ENCODE peak calls at places on chromosomes 13 and 19, in five cellular contexts. G, R, S, A and N are unnamed samples.

GRCh38 chr19:41223431-41224234 is 4.6 kb downstream of the AXL start:
- DNase-seq in G (peak), R (no peak), S (peak), A (no peak), N (no peak)

GRCh38 chr13:106599875-106600797 is 32.2 kb upstream of the ARGLU1 start:
- DNase-seq in G (no peak), R (no peak), S (no peak), A (no peak), N (no peak)

GRCh38 chr13:96551540-96551939 is 442.7 kb downstream of the OXGR1 start:
- DNase-seq in G (no peak), R (no peak), S (no peak), A (no peak), N (no peak)

GRCh38 chr13:40082644-40083043 is 427.2 kb downstream of the COG6 start:
- DNase-seq in G (no peak), R (no peak), S (peak), A (no peak), N (no peak)

GRCh38 chr13:43094901-43095300 is 71.5 kb downstream of the DNAJC15 start:
- DNase-seq in G (no peak), R (no peak), S (no peak), A (peak), N (no peak)

GRCh38 chr19:7645656-7646425 is 8.9 kb downstream of the STXBP2 start:
- DNase-seq in G (no peak), R (peak), S (no peak), A (no peak), N (no peak)

GRCh38 chr13:50378513-50378970 is 363.3 kb downstream of the KCNRG start:
- DNase-seq in G (no peak), R (no peak), S (no peak), A (no peak), N (no peak)

GRCh38 chr13:28754698-28755545 is 36.2 kb upstream of the SLC46A3 start:
- DNase-seq in G (peak), R (peak), S (peak), A (no peak), N (peak)

GRCh38 chr13:31035162-31035951 is 102.9 kb downstream of the TEX26 start:
- DNase-seq in G (no peak), R (peak), S (no peak), A (no peak), N (no peak)

GRCh38 chr13:111846396-111847174 is 220.4 kb upstream of the SOX1 start:
- DNase-seq in G (no peak), R (no peak), S (no peak), A (no peak), N (no peak)

GRCh38 chr13:32267836-32268439 is 47.2 kb downstream of the ZAR1L start:
- DNase-seq in G (peak), R (no peak), S (no peak), A (no peak), N (peak)

GRCh38 chr13:27362064-27362751 is 62.2 kb upstream of the GTF3A start:
- DNase-seq in G (peak), R (peak), S (peak), A (no peak), N (peak)

GRCh38 chr13:51557875-51558604 is 26.2 kb upstream of the WDFY2 start:
- DNase-seq in G (no peak), R (no peak), S (no peak), A (no peak), N (no peak)

GRCh38 chr13:73835138-73835721 is 299.0 kb downstream of the KLF12 start:
- DNase-seq in G (peak), R (peak), S (peak), A (peak), N (peak)

GRCh38 chr13:65287405-65287804 is 1942.7 kb downstream of the PCDH9 start:
- DNase-seq in G (no peak), R (no peak), S (no peak), A (no peak), N (no peak)

GRCh38 chr19:39936622-39937021 is 2.2 kb upstream of the FCGBP start:
- DNase-seq in G (no peak), R (no peak), S (no peak), A (no peak), N (no peak)

GRCh38 chr13:73938375-73939070 is 195.7 kb downstream of the KLF12 start:
- DNase-seq in G (peak), R (no peak), S (no peak), A (no peak), N (no peak)

GRCh38 chr19:46386996-46387712 is 26.2 kb downstream of the CCDC8 start:
- DNase-seq in G (no peak), R (no peak), S (no peak), A (no peak), N (no peak)

GRCh38 chr19:18996351-18996750 is 37.0 kb downstream of the SUGP2 start:
- DNase-seq in G (no peak), R (no peak), S (no peak), A (no peak), N (no peak)

GRCh38 chr19:53982611-53983010 is 8.8 kb upstream of the CACNG6 start:
- DNase-seq in G (no peak), R (peak), S (no peak), A (no peak), N (no peak)

GRCh38 chr19:1665565-1666047 is 13.2 kb upstream of the TCF3 start:
- DNase-seq in G (no peak), R (no peak), S (no peak), A (no peak), N (peak)

GRCh38 chr13:71374471-71375041 is 492.4 kb downstream of the DACH1 start:
- DNase-seq in G (no peak), R (no peak), S (no peak), A (no peak), N (no peak)

GRCh38 chr19:38852231-38853044 is 2.7 kb upstream of the HNRNPL start:
- DNase-seq in G (no peak), R (peak), S (no peak), A (no peak), N (peak)

GRCh38 chr13:41563501-41564001 is 106.2 kb downstream of the RGCC start:
- DNase-seq in G (no peak), R (no peak), S (peak), A (no peak), N (no peak)

GRCh38 chr13:28574617-28575142 is 79.8 kb upstream of the FLT1 start:
- DNase-seq in G (peak), R (no peak), S (peak), A (peak), N (peak)

GRCh38 chr19:18274776-18275356 is 614 bp upstream of the IQCN start:
- DNase-seq in G (no peak), R (no peak), S (peak), A (no peak), N (peak)

GRCh38 chr19:40592170-40592569 is 9.0 kb upstream of the LTBP4 start:
- DNase-seq in G (no peak), R (peak), S (peak), A (no peak), N (no peak)

GRCh38 chr13:109743706-109744453 is 42.5 kb downstream of the IRS2 start:
- DNase-seq in G (no peak), R (peak), S (no peak), A (no peak), N (no peak)

GRCh38 chr19:1789282-1790020 is 22.6 kb downstream of the ATP8B3 start:
- DNase-seq in G (no peak), R (peak), S (no peak), A (no peak), N (no peak)

GRCh38 chr19:50516859-50517703 is 3.4 kb upstream of the ASPDH start:
- DNase-seq in G (no peak), R (peak), S (no peak), A (no peak), N (no peak)

GRCh38 chr13:46554971-46555370 is 2.0 kb downstream of the LRCH1 start:
- DNase-seq in G (no peak), R (no peak), S (no peak), A (no peak), N (no peak)

GRCh38 chr13:100721885-100722512 is 47.4 kb upstream of the TMTC4 start:
- DNase-seq in G (peak), R (peak), S (peak), A (no peak), N (peak)
- TF ChIP-seq ZBTB33 in G (no peak), R (no peak), S (no peak), A (no peak), N (no peak)

GRCh38 chr19:47539747-47540311 is 25.0 kb upstream of the NAPA start:
- DNase-seq in G (no peak), R (peak), S (no peak), A (no peak), N (no peak)
- TF ChIP-seq YY1 in G (no peak), R (no peak), S (no peak), A (no peak), N (no peak)

GRCh38 chr19:34556500-34556899 is 74.9 kb downstream of the WTIP start:
- DNase-seq in G (peak), R (no peak), S (peak), A (no peak), N (peak)
- TF ChIP-seq ZBTB33 in G (no peak), R (no peak), S (no peak), A (no peak), N (no peak)

GRCh38 chr13:83378901-83379300 is 503.4 kb downstream of the SLITRK1 start:
- DNase-seq in G (no peak), R (no peak), S (no peak), A (no peak), N (no peak)
- TF ChIP-seq YY1 in G (no peak), R (no peak), S (no peak), A (no peak), N (no peak)